ENCODE peak calls at places on chromosomes 12 and 14, in seven cellular contexts. P is stimulated activated CD4-positive, alpha-beta T cell treated with anti-CD3 and anti-CD28 coated beads, Interleukin-12 subunit alpha, Interleukin-12 subunit beta, amount 100 ng/mL, for 4 hours; M is amygdala; N is activated naive CD8-positive, alpha-beta T cell treated with anti-CD3 and anti-CD28 coated beads, Interleukin-2, amount 50 U/mL, for 24 hours; R is KG1; J is activated T-cell treated with anti-CD3 and anti-CD28 coated beads, Interleukin-2, amount 50 U/mL, for 48 hours; B is T-helper 2 cell. O is an unnamed sample.

GRCh38 chr14:42671636-42672035 is 1065.0 kb downstream of the LRFN5 start:
- DNase-seq in P (no peak), M (no peak), N (no peak), R (no peak), J (no peak), B (no peak), O (peak; percentile 22)

GRCh38 chr12:67056329-67056728 is 212.8 kb upstream of the CAND1 start:
- DNase-seq in P (no peak), M (no peak), N (no peak), R (no peak), J (no peak), B (no peak), O (peak; percentile 35)

GRCh38 chr12:76026643-76027063 is 4.9 kb downstream of the PHLDA1 start:
- DNase-seq in P (no peak), M (no peak), N (no peak), R (no peak), J (no peak), B (no peak), O (peak; percentile 90)

GRCh38 chr12:1593232-1594044 is 943 bp downstream of the FBXL14 start:
- DNase-seq in P (peak; percentile 47), M (peak; percentile 23), N (peak; percentile 51), R (no peak), J (peak; percentile 56), B (peak; percentile 54), O (no peak)

GRCh38 chr14:93005838-93006237 is 82.9 kb downstream of the CHGA start:
- DNase-seq in P (no peak), M (no peak), N (no peak), R (no peak), J (no peak), B (no peak), O (peak; percentile 28)

GRCh38 chr12:24742378-24742777 is 206.5 kb downstream of the BCAT1 start:
- DNase-seq in P (no peak), M (peak; percentile 11), N (peak; percentile 29), R (no peak), J (peak; percentile 44), B (no peak), O (no peak)

GRCh38 chr14:22792158-22792557 is 23.1 kb downstream of the SLC7A7 start:
- DNase-seq in P (no peak), M (no peak), N (no peak), R (no peak), J (no peak), B (no peak), O (no peak)

GRCh38 chr12:130878193-130879185 is 6.6 kb downstream of the RAN start:
- DNase-seq in P (no peak), M (no peak), N (no peak), R (no peak), J (peak; percentile 41), B (no peak), O (no peak)

GRCh38 chr14:104390941-104391901 is 188.3 kb upstream of the C14orf180 start:
- DNase-seq in P (no peak), M (no peak), N (no peak), R (no peak), J (no peak), B (no peak), O (no peak)

GRCh38 chr14:35986219-35986573 is 160.1 kb downstream of the BRMS1L start:
- DNase-seq in P (no peak), M (no peak), N (no peak), R (no peak), J (no peak), B (no peak), O (no peak)